ENCODE peak calls at places on chromosome 5, in ten cellular contexts. F is aorta; W is T-cell; Z is T-helper 17 cell; S is T-helper 2 cell; V is stimulated activated CD8-positive, alpha-beta memory T cell treated with anti-CD3 and anti-CD28 coated beads, Interleukin-2, amount 100 ng/mL, for 48 hours; E is HT1080; Y is RKO; R is progenitor cell of endocrine pancreas; X is Right ventricle myocardium superior. M is an unnamed sample.

GRCh38 chr5:125485003-125485641 is 738.7 kb upstream of the ZNF608 start:
- DNase-seq in E (peak; percentile 98), X (no peak), Z (no peak), Y (peak; percentile 71), V (no peak), S (no peak), F (peak; percentile 42), W (no peak), R (no peak), M (no peak)

GRCh38 chr5:121053055-121053985 is 589.2 kb downstream of the PRR16 start:
- DNase-seq in F (no peak), Z (no peak), S (no peak), E (no peak), R (no peak), V (no peak), W (no peak), Y (no peak), X (no peak), M (no peak)

GRCh38 chr5:119274767-119275130 is 81.1 kb upstream of the TNFAIP8 start:
- DNase-seq in V (no peak), S (peak; percentile 39), E (peak; percentile 83), R (no peak), X (no peak), Z (no peak), W (no peak), Y (peak; percentile 29), F (no peak), M (peak; percentile 27)

GRCh38 chr5:180803181-180804128 is 849 bp upstream of the MGAT1 start:
- DNase-seq in V (peak; percentile 79), S (peak; percentile 85), R (no peak), W (peak; percentile 82), Z (peak; percentile 62), E (no peak), X (peak; percentile 88), F (peak; percentile 94), Y (no peak), M (peak; percentile 78)

GRCh38 chr5:154194348-154195329 is 4.1 kb downstream of the GALNT10 start:
- DNase-seq in Y (no peak), W (no peak), R (no peak), F (no peak), E (no peak), Z (no peak), V (no peak), X (no peak), S (no peak), M (no peak)

GRCh38 chr5:33468811-33469435 is 28.2 kb downstream of the TARS1 start:
- DNase-seq in X (no peak), E (no peak), F (no peak), V (no peak), Y (peak; percentile 8), W (no peak), R (no peak), Z (no peak), S (no peak), M (no peak)

GRCh38 chr5:144189800-144190429 is 19.2 kb downstream of the KCTD16 start:
- DNase-seq in E (peak; percentile 94), Y (peak; percentile 30), Z (peak; percentile 52), V (peak; percentile 36), X (no peak), R (no peak), F (peak; percentile 53), W (peak; percentile 59), S (peak; percentile 94), M (peak; percentile 87)

GRCh38 chr5:111928501-111928900 is 171.5 kb upstream of the NREP start:
- DNase-seq in Y (no peak), V (no peak), Z (no peak), S (no peak), F (no peak), W (no peak), E (no peak), X (no peak), R (no peak), M (no peak)

GRCh38 chr5:142186821-142187594 is 78.4 kb downstream of the NDFIP1 start:
- DNase-seq in R (no peak), S (no peak), E (no peak), F (peak; percentile 28), W (no peak), X (no peak), V (no peak), Z (no peak), Y (no peak), M (no peak)

GRCh38 chr5:96703384-96703910 is 41.3 kb downstream of the CAST start:
- DNase-seq in V (no peak), F (no peak), S (no peak), E (no peak), Y (peak; percentile 61), W (no peak), X (no peak), Z (no peak), R (no peak), M (no peak)

GRCh38 chr5:107455111-107455544 is 215.6 kb downstream of the EFNA5 start:
- DNase-seq in X (no peak), F (no peak), W (no peak), S (no peak), E (peak; percentile 69), Z (no peak), R (no peak), V (no peak), Y (no peak), M (no peak)

GRCh38 chr5:74031536-74031935 is 405.5 kb downstream of the ARHGEF28 start:
- DNase-seq in E (no peak), W (no peak), X (no peak), Y (no peak), F (no peak), S (no peak), R (no peak), Z (no peak), V (no peak), M (no peak)

GRCh38 chr5:9066349-9066748 is 479.5 kb downstream of the SEMA5A start:
- DNase-seq in E (no peak), R (no peak), V (no peak), W (no peak), F (no peak), Z (no peak), Y (no peak), S (no peak), X (no peak), M (no peak)

GRCh38 chr5:38719916-38720315 is 125.9 kb upstream of the OSMR start:
- DNase-seq in X (no peak), S (no peak), F (no peak), Y (peak; percentile 54), R (no peak), V (no peak), E (peak; percentile 21), W (no peak), Z (no peak), M (no peak)

GRCh38 chr5:177220576-177220975 is 82.9 kb downstream of the RAB24 start:
- DNase-seq in S (no peak), Y (no peak), F (no peak), Z (no peak), E (no peak), V (no peak), W (no peak), X (no peak), R (no peak), M (no peak)

GRCh38 chr5:17065468-17065867 is 129.4 kb upstream of the MYO10 start:
- DNase-seq in Z (no peak), X (no peak), E (no peak), V (no peak), W (no peak), F (no peak), S (no peak), Y (no peak), R (no peak), M (no peak)

GRCh38 chr5:67679184-67679855 is 482.7 kb upstream of the CD180 start:
- DNase-seq in E (no peak), F (no peak), Y (no peak), W (no peak), X (no peak), S (no peak), V (no peak), R (no peak), Z (no peak), M (no peak)

GRCh38 chr5:33148076-33148501 is 292.7 kb upstream of the TARS1 start:
- DNase-seq in X (peak; percentile 42), F (peak; percentile 61), S (no peak), V (no peak), R (no peak), Y (peak; percentile 22), E (peak; percentile 80), Z (no peak), W (no peak), M (no peak)

GRCh38 chr5:40410231-40410861 is 269.4 kb upstream of the PTGER4 start:
- DNase-seq in Y (no peak), V (peak; percentile 17), X (no peak), W (peak; percentile 75), E (peak; percentile 60), Z (peak; percentile 59), S (peak; percentile 96), R (no peak), F (no peak), M (peak; percentile 81)

GRCh38 chr5:57779383-57780223 is 297.0 kb upstream of the ACTBL2 start:
- DNase-seq in F (no peak), E (peak; percentile 70), S (no peak), X (no peak), Y (peak; percentile 50), R (no peak), V (no peak), W (no peak), Z (no peak), M (no peak)

GRCh38 chr5:60196382-60197113 is 303.0 kb upstream of the PDE4D start:
- DNase-seq in X (no peak), W (no peak), V (no peak), Y (peak; percentile 89), R (no peak), F (peak; percentile 69), S (no peak), E (peak; percentile 98), Z (no peak), M (no peak)

GRCh38 chr5:50709471-50709870 is 43.0 kb downstream of the PARP8 start:
- DNase-seq in X (no peak), S (no peak), R (no peak), V (no peak), W (no peak), Y (peak; percentile 15), Z (no peak), F (no peak), E (peak; percentile 36), M (no peak)

GRCh38 chr5:10668697-10669096 is 92.3 kb downstream of the DAP start:
- DNase-seq in S (no peak), F (no peak), Y (peak; percentile 6), Z (no peak), V (no peak), E (peak; percentile 78), X (no peak), W (no peak), R (no peak), M (no peak)

GRCh38 chr5:33711094-33711670 is 180.6 kb downstream of the ADAMTS12 start:
- DNase-seq in Z (no peak), S (no peak), Y (no peak), W (no peak), E (no peak), V (no peak), X (peak; percentile 55), F (no peak), R (no peak), M (no peak)

GRCh38 chr5:150141544-150142188 is 14.0 kb downstream of the PDGFRB start:
- DNase-seq in W (no peak), R (no peak), Y (no peak), F (no peak), S (no peak), X (no peak), V (no peak), Z (no peak), E (no peak), M (no peak)

GRCh38 chr5:149421372-149421685 is 42.2 kb upstream of the IL17B start:
- DNase-seq in Y (no peak), R (no peak), W (no peak), X (no peak), V (no peak), Z (no peak), F (no peak), E (no peak), S (no peak), M (no peak)

GRCh38 chr5:62133426-62133825 is 172.6 kb upstream of the KIF2A start:
- DNase-seq in X (no peak), W (no peak), R (no peak), F (no peak), Z (no peak), S (no peak), Y (no peak), E (no peak), V (no peak), M (no peak)

GRCh38 chr5:95446009-95446408 is 54.8 kb downstream of the FAM81B start:
- DNase-seq in X (no peak), Y (no peak), W (no peak), V (no peak), F (no peak), R (no peak), Z (no peak), E (peak; percentile 81), S (no peak), M (no peak)